ENCODE peak calls at places on chromosomes 12 and 14, in seven cellular contexts. One of them, this sample, is unnamed.

GRCh38 chr14:21924479-21924878 is 250.9 kb upstream of the OR4E1 start:
- DNase-seq in HepG2: no peak
- DNase-seq in K562: no peak
- DNase-seq in GM12878: peak
- DNase-seq in H1: no peak
- DNase-seq in endothelial cell of umbilical vein: peak
- DNase-seq in HCT116: no peak
- DNase-seq in this sample: no peak

GRCh38 chr12:69085852-69086251 is 152.9 kb upstream of the CPM start:
- DNase-seq in HepG2: no peak
- DNase-seq in H1: no peak
- DNase-seq in HCT116: no peak
- DNase-seq in K562: no peak
- DNase-seq in endothelial cell of umbilical vein: no peak
- DNase-seq in GM12878: no peak
- DNase-seq in this sample: no peak

GRCh38 chr12:77161944-77162343 is 96.6 kb upstream of the E2F7 start:
- DNase-seq in GM12878: no peak
- DNase-seq in HepG2: no peak
- DNase-seq in H1: no peak
- DNase-seq in HCT116: no peak
- DNase-seq in K562: no peak
- DNase-seq in endothelial cell of umbilical vein: no peak
- DNase-seq in this sample: no peak

GRCh38 chr12:88035907-88036289 is 6.7 kb upstream of the C12orf50 start:
- DNase-seq in K562: no peak
- DNase-seq in GM12878: no peak
- DNase-seq in HCT116: no peak
- DNase-seq in endothelial cell of umbilical vein: no peak
- DNase-seq in H1: no peak
- DNase-seq in HepG2: no peak
- DNase-seq in this sample: no peak

GRCh38 chr12:119679081-119679480 is 11.1 kb downstream of the PRKAB1 start:
- DNase-seq in GM12878: no peak
- DNase-seq in HCT116: no peak
- DNase-seq in HepG2: no peak
- DNase-seq in H1: no peak
- DNase-seq in K562: no peak
- DNase-seq in endothelial cell of umbilical vein: no peak
- DNase-seq in this sample: no peak

GRCh38 chr12:99170026-99170425 is 477.5 kb upstream of the GARIN6 start:
- DNase-seq in H1: no peak
- DNase-seq in K562: no peak
- DNase-seq in endothelial cell of umbilical vein: no peak
- DNase-seq in HepG2: no peak
- DNase-seq in HCT116: no peak
- DNase-seq in GM12878: no peak
- DNase-seq in this sample: no peak

GRCh38 chr12:93767524-93767863 is 90.3 kb downstream of the CRADD start:
- DNase-seq in HepG2: no peak
- DNase-seq in endothelial cell of umbilical vein: no peak
- DNase-seq in HCT116: no peak
- DNase-seq in K562: no peak
- DNase-seq in GM12878: no peak
- DNase-seq in H1: no peak
- DNase-seq in this sample: no peak

GRCh38 chr14:34220921-34221320 is 241.1 kb downstream of the SPTSSA start:
- DNase-seq in endothelial cell of umbilical vein: no peak
- DNase-seq in GM12878: peak
- DNase-seq in HCT116: no peak
- DNase-seq in HepG2: no peak
- DNase-seq in H1: no peak
- DNase-seq in K562: no peak
- DNase-seq in this sample: no peak

GRCh38 chr14:24605435-24606190 is 3.9 kb downstream of the GZMH start:
- DNase-seq in HCT116: peak
- DNase-seq in endothelial cell of umbilical vein: peak
- DNase-seq in K562: peak
- DNase-seq in HepG2: peak
- DNase-seq in H1: peak
- DNase-seq in GM12878: no peak
- DNase-seq in this sample: no peak

GRCh38 chr12:27367078-27367477 is 34.4 kb downstream of the BMAL2 start:
- DNase-seq in H1: no peak
- DNase-seq in HepG2: no peak
- DNase-seq in K562: no peak
- DNase-seq in HCT116: no peak
- DNase-seq in GM12878: no peak
- DNase-seq in endothelial cell of umbilical vein: no peak
- DNase-seq in this sample: no peak

GRCh38 chr14:51431033-51431709 is 191.1 kb downstream of the TMX1 start:
- DNase-seq in HCT116: no peak
- DNase-seq in H1: no peak
- DNase-seq in HepG2: peak
- DNase-seq in endothelial cell of umbilical vein: peak
- DNase-seq in K562: no peak
- DNase-seq in GM12878: no peak
- DNase-seq in this sample: no peak

GRCh38 chr14:89952581-89952980 is 1.9 kb downstream of the EFCAB11 start:
- DNase-seq in GM12878: no peak
- DNase-seq in K562: no peak
- DNase-seq in H1: no peak
- DNase-seq in HCT116: no peak
- DNase-seq in endothelial cell of umbilical vein: no peak
- DNase-seq in HepG2: no peak
- DNase-seq in this sample: no peak

GRCh38 chr12:19171731-19172130 is 42.2 kb downstream of the PLEKHA5 start:
- DNase-seq in HepG2: no peak
- DNase-seq in K562: no peak
- DNase-seq in endothelial cell of umbilical vein: no peak
- DNase-seq in GM12878: no peak
- DNase-seq in H1: no peak
- DNase-seq in HCT116: no peak
- DNase-seq in this sample: no peak

GRCh38 chr12:74535536-74535935 is 2.1 kb upstream of the ATXN7L3B start:
- DNase-seq in endothelial cell of umbilical vein: no peak
- DNase-seq in H1: no peak
- DNase-seq in GM12878: no peak
- DNase-seq in HCT116: no peak
- DNase-seq in HepG2: no peak
- DNase-seq in K562: no peak
- DNase-seq in this sample: no peak

GRCh38 chr12:121937654-121938053 is 19.3 kb downstream of the CFAP251 start:
- DNase-seq in HCT116: no peak
- DNase-seq in H1: no peak
- DNase-seq in endothelial cell of umbilical vein: no peak
- DNase-seq in HepG2: no peak
- DNase-seq in K562: no peak
- DNase-seq in GM12878: no peak
- DNase-seq in this sample: no peak

DNA sequence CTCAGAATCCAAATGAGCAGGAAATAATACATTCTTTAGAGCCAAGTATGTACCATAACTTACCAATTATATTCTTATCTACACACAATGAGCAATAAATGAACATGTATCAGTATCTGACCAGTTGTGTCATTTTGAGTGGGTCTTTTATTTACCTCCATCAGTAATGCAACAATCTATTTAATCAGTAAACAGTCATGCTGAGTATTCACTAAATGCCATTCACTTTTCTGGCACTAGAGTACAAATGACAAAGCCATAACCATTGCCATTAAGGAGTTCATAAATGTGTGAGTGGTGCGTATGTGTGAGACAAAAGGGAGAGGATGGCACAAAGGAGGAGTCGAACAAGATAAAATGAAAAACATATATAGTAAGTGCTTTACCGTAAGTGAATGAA is 1.5 kb upstream of the STRAP start:
- DNase-seq in HCT116: no peak
- DNase-seq in endothelial cell of umbilical vein: no peak
- DNase-seq in H1: no peak
- DNase-seq in HepG2: no peak
- DNase-seq in K562: no peak
- DNase-seq in GM12878: no peak
- DNase-seq in this sample: no peak
- H3K9ac ChIP-seq in HCT116: no peak
- H3K9ac ChIP-seq in endothelial cell of umbilical vein: no peak
- H3K9ac ChIP-seq in H1: no peak
- H3K9ac ChIP-seq in HepG2: no peak
- H3K9ac ChIP-seq in K562: no peak
- H3K9ac ChIP-seq in GM12878: no peak
- H3K9ac ChIP-seq in this sample: no peak

GRCh38 chr12:58917699-58918334 is 2.5 kb downstream of the LRIG3 start:
- DNase-seq in HepG2: no peak
- DNase-seq in GM12878: no peak
- DNase-seq in HCT116: no peak
- DNase-seq in endothelial cell of umbilical vein: peak
- DNase-seq in H1: no peak
- DNase-seq in K562: no peak
- DNase-seq in this sample: no peak

GRCh38 chr12:58920102-58920955 is at the start of gene LRIG3:
- DNase-seq in HepG2: peak
- DNase-seq in endothelial cell of umbilical vein: peak
- DNase-seq in H1: peak
- DNase-seq in GM12878: no peak
- DNase-seq in K562: peak
- DNase-seq in HCT116: peak
- DNase-seq in this sample: no peak

GRCh38 chr12:58920956-58921861 is 905 bp upstream of the LRIG3 start:
- DNase-seq in H1: no peak
- DNase-seq in HepG2: peak
- DNase-seq in GM12878: no peak
- DNase-seq in HCT116: no peak
- DNase-seq in endothelial cell of umbilical vein: no peak
- DNase-seq in K562: no peak
- DNase-seq in this sample: no peak

GRCh38 chr12:58918475-58918874 is 1.8 kb downstream of the LRIG3 start:
- DNase-seq in HCT116: no peak
- DNase-seq in endothelial cell of umbilical vein: peak
- DNase-seq in HepG2: no peak
- DNase-seq in K562: no peak
- DNase-seq in GM12878: no peak
- DNase-seq in H1: no peak
- DNase-seq in this sample: no peak

DNA sequence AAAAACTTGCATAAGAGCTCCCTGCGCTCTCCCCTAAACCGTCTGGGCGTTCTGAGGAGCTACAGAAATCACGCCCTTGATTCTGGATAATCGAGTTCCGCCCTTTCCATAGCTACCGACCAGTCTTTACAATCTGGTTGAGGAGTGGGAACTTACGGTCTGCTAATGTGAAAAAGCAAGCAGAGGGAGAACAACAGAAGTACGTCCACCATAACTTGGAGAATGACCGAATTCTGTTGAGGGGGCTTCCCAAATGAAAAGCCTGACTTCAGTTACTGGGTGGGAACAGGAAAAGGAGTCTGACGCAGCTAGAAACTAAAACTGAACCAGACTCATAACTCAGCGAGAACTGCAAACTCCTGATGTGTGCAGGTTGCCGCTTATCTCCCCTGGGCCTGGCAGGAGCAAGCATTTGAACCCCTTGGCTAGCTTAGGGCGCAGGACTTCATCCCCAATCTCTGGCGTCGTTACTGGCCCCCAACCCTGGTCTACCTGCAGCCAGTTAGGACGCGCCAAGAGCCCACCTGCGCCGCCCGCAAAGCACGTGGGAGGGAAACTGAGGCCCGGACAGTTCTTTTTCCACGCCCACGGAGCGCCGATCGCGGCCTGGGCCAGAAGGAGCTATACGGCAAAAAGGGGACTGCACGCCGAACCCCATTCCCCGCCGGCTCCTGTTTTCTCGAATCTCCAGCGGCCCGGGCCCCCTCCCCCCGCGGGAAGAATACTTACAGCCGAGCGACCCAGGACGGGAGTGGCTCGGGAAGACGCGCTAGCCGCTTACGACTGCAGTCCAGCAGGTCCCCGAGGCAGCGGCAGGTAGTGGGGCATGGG is 818 bp downstream of the LRIG3 start:
- DNase-seq in HCT116: no peak
- DNase-seq in GM12878: no peak
- DNase-seq in K562: no peak
- DNase-seq in endothelial cell of umbilical vein: peak
- DNase-seq in HepG2: peak
- DNase-seq in H1: no peak
- DNase-seq in this sample: no peak
- TF ChIP-seq POLR2AphosphoS5 in HCT116: no peak
- TF ChIP-seq POLR2AphosphoS5 in GM12878: peak
- TF ChIP-seq POLR2AphosphoS5 in K562: no peak
- TF ChIP-seq POLR2AphosphoS5 in endothelial cell of umbilical vein: no peak
- TF ChIP-seq POLR2AphosphoS5 in HepG2: no peak
- TF ChIP-seq POLR2AphosphoS5 in H1: no peak
- TF ChIP-seq POLR2AphosphoS5 in this sample: peak

GRCh38 chr14:36662543-36663403 is 1.1 kb downstream of the PAX9 start:
- DNase-seq in HepG2: no peak
- DNase-seq in HCT116: no peak
- DNase-seq in endothelial cell of umbilical vein: no peak
- DNase-seq in GM12878: no peak
- DNase-seq in K562: peak
- DNase-seq in H1: peak
- DNase-seq in this sample: no peak

GRCh38 chr14:36664322-36665193 is 2.9 kb downstream of the PAX9 start:
- DNase-seq in HCT116: no peak
- DNase-seq in K562: no peak
- DNase-seq in HepG2: no peak
- DNase-seq in endothelial cell of umbilical vein: no peak
- DNase-seq in H1: no peak
- DNase-seq in GM12878: no peak
- DNase-seq in this sample: no peak

GRCh38 chr14:36661506-36662257 is at the start of gene PAX9:
- DNase-seq in K562: peak
- DNase-seq in GM12878: peak
- DNase-seq in HCT116: peak
- DNase-seq in endothelial cell of umbilical vein: peak
- DNase-seq in HepG2: peak
- DNase-seq in H1: peak
- DNase-seq in this sample: peak

GRCh38 chr14:36662258-36662542 is 540 bp downstream of the PAX9 start:
- DNase-seq in GM12878: no peak
- DNase-seq in K562: no peak
- DNase-seq in H1: no peak
- DNase-seq in endothelial cell of umbilical vein: no peak
- DNase-seq in HCT116: no peak
- DNase-seq in HepG2: no peak
- DNase-seq in this sample: no peak

GRCh38 chr14:36663404-36664321 is 2.0 kb downstream of the PAX9 start:
- DNase-seq in K562: no peak
- DNase-seq in H1: peak
- DNase-seq in endothelial cell of umbilical vein: no peak
- DNase-seq in GM12878: no peak
- DNase-seq in HCT116: no peak
- DNase-seq in HepG2: no peak
- DNase-seq in this sample: no peak
- TF ChIP-seq EZH2 in K562: no peak
- TF ChIP-seq EZH2 in H1: peak
- TF ChIP-seq EZH2 in endothelial cell of umbilical vein: peak
- TF ChIP-seq EZH2 in GM12878: no peak
- TF ChIP-seq EZH2 in HCT116: no peak
- TF ChIP-seq EZH2 in HepG2: peak
- TF ChIP-seq EZH2 in this sample: no peak

DNA sequence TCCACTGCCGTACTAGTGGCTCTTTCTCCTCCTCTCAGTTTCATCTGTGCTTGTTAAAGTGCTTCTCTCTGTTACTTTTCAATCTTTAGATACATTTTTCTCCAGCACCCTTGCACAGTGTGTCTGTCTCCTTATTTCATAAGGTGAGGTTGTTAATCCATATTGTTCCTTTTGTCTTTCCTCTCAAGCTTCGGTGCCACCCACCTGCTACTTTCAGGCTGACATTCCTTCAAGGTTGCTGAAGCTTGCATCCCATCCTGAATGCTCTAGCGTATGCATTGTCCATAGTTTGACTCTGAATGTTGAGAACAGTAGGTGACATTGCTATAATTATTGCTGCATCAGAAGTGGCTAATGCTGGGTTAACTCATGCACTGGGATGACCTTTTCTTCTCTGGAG is 20.6 kb downstream of the TUNAR start:
- DNase-seq in K562: no peak
- DNase-seq in HCT116: no peak
- DNase-seq in H1: no peak
- DNase-seq in HepG2: no peak
- DNase-seq in GM12878: no peak
- DNase-seq in endothelial cell of umbilical vein: no peak
- DNase-seq in this sample: no peak
- H3K9ac ChIP-seq in K562: no peak
- H3K9ac ChIP-seq in HCT116: no peak
- H3K9ac ChIP-seq in H1: no peak
- H3K9ac ChIP-seq in HepG2: no peak
- H3K9ac ChIP-seq in GM12878: no peak
- H3K9ac ChIP-seq in endothelial cell of umbilical vein: no peak
- H3K9ac ChIP-seq in this sample: no peak